ENCODE peak calls at places on chromosomes 13 and 19, in seven cellular contexts. One of them, this sample, is unnamed. For H3K4me1, the result is how much of the 10 kb centered on the place peaks cover.

GRCh38 chr13:102757006-102757405 is 16.6 kb downstream of the TEX30 start:
- DNase-seq in uterus: no peak
- DNase-seq in Peyer's patch: no peak
- DNase-seq in neuronal stem cell: no peak
- DNase-seq in IMR-90: no peak
- DNase-seq in osteoblast: no peak
- DNase-seq in breast epithelium: no peak
- DNase-seq in this sample: no peak

GRCh38 chr13:107866007-107866665 is 349.2 kb downstream of the LIG4 start:
- DNase-seq in breast epithelium: no peak
- DNase-seq in osteoblast: peak
- DNase-seq in neuronal stem cell: peak
- DNase-seq in uterus: no peak
- DNase-seq in Peyer's patch: no peak
- DNase-seq in IMR-90: peak
- DNase-seq in this sample: no peak

GRCh38 chr13:112903071-112903577 is 65.9 kb upstream of the MCF2L start:
- DNase-seq in breast epithelium: peak
- DNase-seq in IMR-90: no peak
- DNase-seq in neuronal stem cell: no peak
- DNase-seq in Peyer's patch: no peak
- DNase-seq in osteoblast: peak
- DNase-seq in uterus: no peak
- DNase-seq in this sample: no peak

GRCh38 chr13:59373341-59373740 is 790.4 kb downstream of the DIAPH3 start:
- DNase-seq in IMR-90: no peak
- DNase-seq in neuronal stem cell: no peak
- DNase-seq in breast epithelium: no peak
- DNase-seq in Peyer's patch: no peak
- DNase-seq in osteoblast: no peak
- DNase-seq in uterus: no peak
- DNase-seq in this sample: no peak

GRCh38 chr19:53894736-53895135 is 12.7 kb downstream of the PRKCG start:
- DNase-seq in uterus: no peak
- DNase-seq in osteoblast: peak
- DNase-seq in IMR-90: no peak
- DNase-seq in neuronal stem cell: no peak
- DNase-seq in Peyer's patch: no peak
- DNase-seq in breast epithelium: no peak
- DNase-seq in this sample: no peak

GRCh38 chr13:20475927-20476691 is 49.5 kb downstream of the CRYL1 start:
- DNase-seq in IMR-90: no peak
- DNase-seq in breast epithelium: no peak
- DNase-seq in neuronal stem cell: no peak
- DNase-seq in osteoblast: no peak
- DNase-seq in uterus: no peak
- DNase-seq in Peyer's patch: peak
- DNase-seq in this sample: peak

GRCh38 chr13:39875583-39875982 is 220.1 kb downstream of the COG6 start:
- DNase-seq in breast epithelium: no peak
- DNase-seq in uterus: no peak
- DNase-seq in neuronal stem cell: no peak
- DNase-seq in IMR-90: peak
- DNase-seq in osteoblast: no peak
- DNase-seq in Peyer's patch: no peak
- DNase-seq in this sample: no peak

GRCh38 chr13:53266757-53267156 is 238.1 kb downstream of the OLFM4 start:
- DNase-seq in uterus: no peak
- DNase-seq in Peyer's patch: no peak
- DNase-seq in breast epithelium: no peak
- DNase-seq in neuronal stem cell: no peak
- DNase-seq in osteoblast: no peak
- DNase-seq in IMR-90: no peak
- DNase-seq in this sample: no peak

GRCh38 chr19:34171539-34171876 is 796 bp upstream of the LSM14A start:
- DNase-seq in neuronal stem cell: no peak
- DNase-seq in Peyer's patch: no peak
- DNase-seq in osteoblast: peak
- DNase-seq in breast epithelium: no peak
- DNase-seq in uterus: no peak
- DNase-seq in IMR-90: peak
- DNase-seq in this sample: no peak

GRCh38 chr13:72839831-72840426 is 58.0 kb downstream of the PIBF1 start:
- DNase-seq in neuronal stem cell: peak
- DNase-seq in Peyer's patch: peak
- DNase-seq in breast epithelium: peak
- DNase-seq in osteoblast: peak
- DNase-seq in IMR-90: peak
- DNase-seq in uterus: no peak
- DNase-seq in this sample: peak

GRCh38 chr19:4776436-4777205 is 14.9 kb upstream of the FEM1A start:
- DNase-seq in breast epithelium: no peak
- DNase-seq in IMR-90: no peak
- DNase-seq in osteoblast: no peak
- DNase-seq in Peyer's patch: no peak
- DNase-seq in uterus: no peak
- DNase-seq in neuronal stem cell: no peak
- DNase-seq in this sample: no peak

GRCh38 chr19:29016353-29016752 is 196.6 kb downstream of the UQCRFS1 start:
- DNase-seq in Peyer's patch: no peak
- DNase-seq in IMR-90: no peak
- DNase-seq in osteoblast: no peak
- DNase-seq in breast epithelium: no peak
- DNase-seq in uterus: no peak
- DNase-seq in neuronal stem cell: no peak
- DNase-seq in this sample: no peak

GRCh38 chr19:54916822-54917221 is 10.9 kb downstream of the NCR1 start:
- DNase-seq in osteoblast: no peak
- DNase-seq in uterus: no peak
- DNase-seq in Peyer's patch: no peak
- DNase-seq in IMR-90: no peak
- DNase-seq in neuronal stem cell: no peak
- DNase-seq in breast epithelium: no peak
- DNase-seq in this sample: no peak
- H3K4me3 ChIP-seq in osteoblast: no peak
- H3K4me3 ChIP-seq in uterus: no peak
- H3K4me3 ChIP-seq in Peyer's patch: no peak
- H3K4me3 ChIP-seq in IMR-90: no peak
- H3K4me3 ChIP-seq in neuronal stem cell: no peak
- H3K4me3 ChIP-seq in breast epithelium: no peak
- H3K4me3 ChIP-seq in this sample: no peak

GRCh38 chr13:37476874-37477273 is 121.7 kb downstream of the POSTN start:
- DNase-seq in breast epithelium: no peak
- DNase-seq in IMR-90: peak
- DNase-seq in neuronal stem cell: peak
- DNase-seq in osteoblast: peak
- DNase-seq in uterus: no peak
- DNase-seq in Peyer's patch: no peak
- DNase-seq in this sample: no peak

GRCh38 chr13:37484056-37484455 is 114.5 kb downstream of the POSTN start:
- DNase-seq in neuronal stem cell: no peak
- DNase-seq in uterus: no peak
- DNase-seq in Peyer's patch: no peak
- DNase-seq in osteoblast: no peak
- DNase-seq in breast epithelium: no peak
- DNase-seq in IMR-90: no peak
- DNase-seq in this sample: no peak

GRCh38 chr13:37481858-37482227 is 116.7 kb downstream of the POSTN start:
- DNase-seq in breast epithelium: no peak
- DNase-seq in Peyer's patch: no peak
- DNase-seq in neuronal stem cell: no peak
- DNase-seq in osteoblast: no peak
- DNase-seq in IMR-90: no peak
- DNase-seq in uterus: no peak
- DNase-seq in this sample: no peak

GRCh38 chr13:37479901-37480300 is 118.7 kb downstream of the POSTN start:
- DNase-seq in breast epithelium: no peak
- DNase-seq in uterus: no peak
- DNase-seq in neuronal stem cell: no peak
- DNase-seq in osteoblast: no peak
- DNase-seq in IMR-90: peak
- DNase-seq in Peyer's patch: no peak
- DNase-seq in this sample: no peak

DNA sequence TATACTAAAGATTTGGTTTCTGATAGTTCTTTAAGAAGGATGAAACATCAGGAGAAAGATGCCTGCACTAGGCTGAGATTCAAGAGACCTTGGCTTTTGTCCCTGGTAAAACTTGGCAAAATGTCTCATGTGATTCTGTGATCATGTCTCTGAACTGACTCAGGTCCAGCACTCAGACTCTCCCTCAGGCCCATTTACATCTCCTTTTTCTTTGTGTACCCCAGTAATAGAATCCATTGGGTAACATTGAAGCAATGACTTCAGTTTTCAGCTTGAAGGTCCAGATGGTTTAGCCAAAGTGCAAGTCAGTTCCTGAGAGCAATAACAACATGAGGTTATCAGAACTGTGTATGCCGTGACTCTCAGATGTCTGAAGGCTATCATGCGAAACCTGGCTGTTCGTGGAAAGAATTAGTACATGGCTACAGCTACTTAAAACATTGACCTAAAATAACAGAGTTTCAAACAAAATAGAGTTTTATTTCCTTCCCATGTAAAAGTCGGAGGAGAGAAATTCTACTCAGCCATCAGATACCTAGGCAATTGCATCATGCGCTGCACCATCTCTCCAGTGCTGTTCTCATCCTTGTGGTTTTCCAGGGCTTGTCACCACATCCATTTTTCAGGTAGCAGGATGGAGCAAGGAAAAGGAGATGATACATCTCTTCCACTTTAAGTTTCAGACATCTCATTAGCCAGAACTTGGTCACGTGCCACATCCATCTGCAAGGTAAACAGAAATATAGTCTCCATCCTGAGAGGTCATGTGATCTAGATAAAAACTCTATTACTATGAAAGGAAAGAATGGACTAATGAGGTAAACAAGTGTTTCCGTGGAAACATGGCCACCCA is 117.3 kb downstream of the POSTN start:
- DNase-seq in neuronal stem cell: no peak
- DNase-seq in Peyer's patch: no peak
- DNase-seq in uterus: peak
- DNase-seq in breast epithelium: no peak
- DNase-seq in osteoblast: peak
- DNase-seq in IMR-90: peak
- DNase-seq in this sample: no peak
- H3K4me1 ChIP-seq in neuronal stem cell: under half
- H3K4me1 ChIP-seq in Peyer's patch: under half
- H3K4me1 ChIP-seq in uterus: under half
- H3K4me1 ChIP-seq in breast epithelium: under half
- H3K4me1 ChIP-seq in osteoblast: under half
- H3K4me1 ChIP-seq in IMR-90: under half
- H3K4me1 ChIP-seq in this sample: under half

GRCh38 chr13:110327036-110327790 is 20.1 kb downstream of the COL4A2 start:
- DNase-seq in uterus: no peak
- DNase-seq in neuronal stem cell: no peak
- DNase-seq in Peyer's patch: no peak
- DNase-seq in breast epithelium: no peak
- DNase-seq in IMR-90: no peak
- DNase-seq in osteoblast: no peak
- DNase-seq in this sample: no peak
- H3K27ac ChIP-seq in uterus: peak
- H3K27ac ChIP-seq in neuronal stem cell: no peak
- H3K27ac ChIP-seq in Peyer's patch: no peak
- H3K27ac ChIP-seq in breast epithelium: peak
- H3K27ac ChIP-seq in IMR-90: peak
- H3K27ac ChIP-seq in osteoblast: peak
- H3K27ac ChIP-seq in this sample: no peak

DNA sequence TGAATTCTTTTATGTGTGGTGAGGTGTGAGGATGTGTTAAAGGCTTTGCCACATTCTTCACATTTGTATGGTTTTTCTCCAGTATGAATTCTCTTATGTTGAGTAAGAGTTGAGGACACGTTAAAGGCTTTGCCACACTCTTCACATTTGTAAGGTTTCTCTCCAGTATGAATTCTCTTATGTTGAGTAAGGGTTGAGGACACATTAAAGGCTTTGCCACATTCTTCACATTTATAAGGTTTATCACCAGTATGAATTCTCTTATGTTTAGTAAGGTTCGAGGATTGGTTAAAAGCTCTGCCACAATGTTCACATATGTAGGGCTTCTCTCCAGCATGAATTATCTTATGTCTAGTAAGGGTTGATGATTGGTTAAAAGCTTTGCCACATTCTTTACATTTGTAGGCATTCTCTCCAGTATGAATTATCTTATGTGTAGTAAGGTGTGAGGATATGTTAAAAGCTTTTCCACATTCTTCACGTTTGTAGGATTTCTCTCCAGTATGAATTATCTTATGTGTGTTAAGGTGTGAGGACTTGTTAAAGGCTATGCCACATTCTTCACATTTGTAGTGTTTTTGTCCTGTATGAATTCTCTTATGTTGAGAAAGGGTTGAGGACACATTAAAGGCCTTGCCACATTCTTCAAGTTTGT is 27.1 kb downstream of the ZNF724 start:
- DNase-seq in uterus: no peak
- DNase-seq in Peyer's patch: no peak
- DNase-seq in neuronal stem cell: no peak
- DNase-seq in IMR-90: no peak
- DNase-seq in breast epithelium: no peak
- DNase-seq in osteoblast: no peak
- DNase-seq in this sample: no peak
- H3K4me3 ChIP-seq in uterus: no peak
- H3K4me3 ChIP-seq in Peyer's patch: no peak
- H3K4me3 ChIP-seq in neuronal stem cell: no peak
- H3K4me3 ChIP-seq in IMR-90: no peak
- H3K4me3 ChIP-seq in breast epithelium: no peak
- H3K4me3 ChIP-seq in osteoblast: no peak
- H3K4me3 ChIP-seq in this sample: no peak

GRCh38 chr19:5947435-5947834 is 30.5 kb downstream of the RANBP3 start:
- DNase-seq in neuronal stem cell: no peak
- DNase-seq in osteoblast: peak
- DNase-seq in uterus: peak
- DNase-seq in breast epithelium: no peak
- DNase-seq in IMR-90: peak
- DNase-seq in Peyer's patch: peak
- DNase-seq in this sample: no peak
- H3K4me1 ChIP-seq in neuronal stem cell: under half
- H3K4me1 ChIP-seq in osteoblast: under half
- H3K4me1 ChIP-seq in uterus: under half
- H3K4me1 ChIP-seq in breast epithelium: under half
- H3K4me1 ChIP-seq in IMR-90: half or more
- H3K4me1 ChIP-seq in Peyer's patch: under half
- H3K4me1 ChIP-seq in this sample: half or more

GRCh38 chr13:34107814-34108213 is 289.9 kb downstream of the RFC3 start:
- DNase-seq in uterus: no peak
- DNase-seq in Peyer's patch: no peak
- DNase-seq in neuronal stem cell: no peak
- DNase-seq in osteoblast: no peak
- DNase-seq in IMR-90: no peak
- DNase-seq in breast epithelium: no peak
- DNase-seq in this sample: no peak
- H3K27ac ChIP-seq in uterus: no peak
- H3K27ac ChIP-seq in Peyer's patch: no peak
- H3K27ac ChIP-seq in neuronal stem cell: no peak
- H3K27ac ChIP-seq in osteoblast: no peak
- H3K27ac ChIP-seq in IMR-90: no peak
- H3K27ac ChIP-seq in breast epithelium: no peak
- H3K27ac ChIP-seq in this sample: no peak

GRCh38 chr19:907183-907853 is 5.7 kb downstream of the R3HDM4 start:
- DNase-seq in uterus: no peak
- DNase-seq in osteoblast: peak
- DNase-seq in breast epithelium: no peak
- DNase-seq in Peyer's patch: peak
- DNase-seq in IMR-90: no peak
- DNase-seq in neuronal stem cell: no peak
- DNase-seq in this sample: peak
- H3K4me3 ChIP-seq in uterus: no peak
- H3K4me3 ChIP-seq in osteoblast: no peak
- H3K4me3 ChIP-seq in breast epithelium: no peak
- H3K4me3 ChIP-seq in Peyer's patch: no peak
- H3K4me3 ChIP-seq in IMR-90: no peak
- H3K4me3 ChIP-seq in neuronal stem cell: no peak
- H3K4me3 ChIP-seq in this sample: no peak